ENCODE peak calls at places on chromosomes 7 and 10, in nine cellular contexts. G, F, I, S, P, N, C, M and A are unnamed samples.

GRCh38 chr7:19284596-19285300 is 139.5 kb upstream of the FERD3L start:
- DNase-seq in G (peak), F (peak), I (no peak), S (no peak), P (peak), N (peak), C (no peak), M (no peak), A (no peak)

GRCh38 chr10:11337516-11337915 is 273.9 kb downstream of the USP6NL start:
- DNase-seq in G (no peak), F (no peak), I (no peak), S (no peak), P (no peak), N (no peak), C (no peak), M (no peak), A (no peak)

GRCh38 chr10:113663142-113663541 is 699 bp downstream of the NRAP start:
- DNase-seq in G (no peak), F (no peak), I (peak), S (no peak), P (peak), N (no peak), C (no peak), M (no peak), A (no peak)

GRCh38 chr10:100186253-100186780 is 488 bp upstream of the ERLIN1 start:
- DNase-seq in G (peak), F (peak), I (peak), S (no peak), P (no peak), N (peak), C (peak), M (peak), A (no peak)

GRCh38 chr10:1939016-1939415 is 201.7 kb upstream of the ADARB2 start:
- DNase-seq in G (no peak), F (no peak), I (no peak), S (no peak), P (no peak), N (no peak), C (no peak), M (no peak), A (no peak)

GRCh38 chr10:33381897-33382578 is 47.6 kb upstream of the NRP1 start:
- DNase-seq in G (peak), F (no peak), I (no peak), S (no peak), P (peak), N (peak), C (no peak), M (no peak), A (no peak)

GRCh38 chr10:16417341-16417740 is 19.5 kb upstream of the PTER start:
- DNase-seq in G (no peak), F (no peak), I (no peak), S (no peak), P (no peak), N (no peak), C (no peak), M (no peak), A (no peak)

GRCh38 chr10:7301039-7301768 is 109.6 kb downstream of the SFMBT2 start:
- DNase-seq in G (no peak), F (no peak), I (peak), S (no peak), P (no peak), N (no peak), C (no peak), M (no peak), A (no peak)

GRCh38 chr10:30763933-30764332 is 134.4 kb upstream of the LYZL2 start:
- DNase-seq in G (no peak), F (no peak), I (no peak), S (no peak), P (no peak), N (no peak), C (no peak), M (no peak), A (peak)

GRCh38 chr7:149620961-149621360 is 123.4 kb upstream of the ZNF746 start:
- DNase-seq in G (no peak), F (no peak), I (no peak), S (peak), P (no peak), N (no peak), C (no peak), M (no peak), A (peak)

GRCh38 chr10:27861781-27862180 is 116.2 kb upstream of the MKX start:
- DNase-seq in G (no peak), F (no peak), I (no peak), S (no peak), P (no peak), N (no peak), C (no peak), M (no peak), A (no peak)

GRCh38 chr7:11373546-11374142 is 400.0 kb downstream of the PHF14 start:
- DNase-seq in G (peak), F (peak), I (peak), S (no peak), P (peak), N (peak), C (no peak), M (no peak), A (no peak)

GRCh38 chr10:85547460-85548023 is 819.1 kb downstream of the GRID1 start:
- DNase-seq in G (no peak), F (no peak), I (no peak), S (no peak), P (no peak), N (no peak), C (no peak), M (no peak), A (no peak)

GRCh38 chr7:151062399-151063211 is 3.2 kb downstream of the SLC4A2 start:
- DNase-seq in G (peak), F (no peak), I (peak), S (peak), P (peak), N (peak), C (peak), M (no peak), A (no peak)

GRCh38 chr10:78981257-78981969 is 87.4 kb upstream of the ZMIZ1 start:
- DNase-seq in G (no peak), F (no peak), I (no peak), S (no peak), P (no peak), N (no peak), C (no peak), M (no peak), A (peak)

GRCh38 chr10:112631501-112632410 is 184.7 kb downstream of the VTI1A start:
- DNase-seq in G (peak), F (peak), I (no peak), S (no peak), P (no peak), N (peak), C (no peak), M (no peak), A (no peak)

GRCh38 chr10:98450618-98451017 is 3.9 kb upstream of the HPS1 start:
- DNase-seq in G (no peak), F (no peak), I (no peak), S (no peak), P (no peak), N (no peak), C (no peak), M (no peak), A (no peak)

GRCh38 chr10:112761256-112761655 is 188.8 kb upstream of the TCF7L2 start:
- DNase-seq in G (no peak), F (no peak), I (no peak), S (no peak), P (no peak), N (no peak), C (no peak), M (no peak), A (no peak)

GRCh38 chr10:70887804-70888800 is at the start of gene PCBD1:
- DNase-seq in G (peak), F (peak), I (peak), S (peak), P (peak), N (peak), C (peak), M (peak), A (peak)

GRCh38 chr10:132452651-132453469 is 55.9 kb downstream of the PWWP2B start:
- DNase-seq in G (peak), F (peak), I (peak), S (peak), P (peak), N (peak), C (peak), M (peak), A (peak)

GRCh38 chr10:132452216-132452650 is 55.2 kb downstream of the PWWP2B start:
- DNase-seq in G (no peak), F (no peak), I (no peak), S (peak), P (no peak), N (no peak), C (peak), M (no peak), A (no peak)

GRCh38 chr10:132451506-132452215 is 54.7 kb downstream of the PWWP2B start:
- DNase-seq in G (no peak), F (peak), I (no peak), S (peak), P (no peak), N (no peak), C (peak), M (no peak), A (no peak)

GRCh38 chr10:132454296-132455198 is 57.5 kb downstream of the PWWP2B start:
- DNase-seq in G (no peak), F (no peak), I (no peak), S (no peak), P (no peak), N (no peak), C (peak), M (no peak), A (no peak)

GRCh38 chr10:132453470-132453861 is 56.5 kb downstream of the PWWP2B start:
- DNase-seq in G (no peak), F (no peak), I (no peak), S (no peak), P (no peak), N (no peak), C (no peak), M (no peak), A (no peak)
- TF ChIP-seq CTCF in G (no peak), F (no peak), I (no peak), S (no peak), P (no peak), N (no peak), C (no peak), M (no peak), A (no peak)

GRCh38 chr10:84541289-84541637 is 212.9 kb downstream of the CCSER2 start:
- DNase-seq in G (no peak), F (no peak), I (peak), S (no peak), P (no peak), N (no peak), C (no peak), M (no peak), A (peak)
- H3K4me3 ChIP-seq in G (peak), F (no peak), I (peak), S (no peak), P (peak), N (peak), C (peak), M (no peak), A (no peak)

GRCh38 chr10:24951201-24952145 is 933 bp downstream of the PRTFDC1 start:
- DNase-seq in G (peak), F (no peak), I (peak), S (peak), P (no peak), N (peak), C (peak), M (no peak), A (no peak)

GRCh38 chr10:24950439-24950838 is 2.0 kb downstream of the PRTFDC1 start:
- DNase-seq in G (no peak), F (no peak), I (no peak), S (no peak), P (no peak), N (no peak), C (no peak), M (no peak), A (no peak)

GRCh38 chr10:24953350-24954074 is 1.1 kb upstream of the PRTFDC1 start:
- DNase-seq in G (peak), F (peak), I (no peak), S (no peak), P (peak), N (peak), C (no peak), M (no peak), A (no peak)

GRCh38 chr10:24952701-24953349 is 419 bp upstream of the PRTFDC1 start:
- DNase-seq in G (peak), F (no peak), I (peak), S (peak), P (peak), N (peak), C (peak), M (peak), A (peak)

GRCh38 chr10:24952146-24952700 is at the start of gene PRTFDC1:
- DNase-seq in G (peak), F (no peak), I (peak), S (peak), P (no peak), N (peak), C (peak), M (peak), A (peak)
- TF ChIP-seq CTCF in G (peak), F (peak), I (no peak), S (no peak), P (no peak), N (no peak), C (peak), M (no peak), A (no peak)

GRCh38 chr10:124878457-124878739 is 63.5 kb upstream of the ZRANB1 start:
- DNase-seq in G (no peak), F (no peak), I (no peak), S (no peak), P (no peak), N (no peak), C (no peak), M (no peak), A (no peak)
- H3K4me3 ChIP-seq in G (no peak), F (no peak), I (no peak), S (no peak), P (no peak), N (no peak), C (no peak), M (no peak), A (no peak)

GRCh38 chr10:122827302-122827701 is 18.4 kb downstream of the CUZD1 start:
- DNase-seq in G (no peak), F (no peak), I (no peak), S (no peak), P (no peak), N (no peak), C (no peak), M (no peak), A (no peak)
- TF ChIP-seq CTCF in G (no peak), F (no peak), I (no peak), S (no peak), P (no peak), N (no peak), C (no peak), M (no peak), A (no peak)

GRCh38 chr7:2008936-2009540 is 223.7 kb downstream of the MAD1L1 start:
- DNase-seq in G (no peak), F (no peak), I (no peak), S (peak), P (no peak), N (no peak), C (peak), M (peak), A (no peak)

GRCh38 chr7:2009541-2010001 is 223.2 kb downstream of the MAD1L1 start:
- DNase-seq in G (no peak), F (no peak), I (no peak), S (no peak), P (no peak), N (no peak), C (peak), M (peak), A (no peak)

GRCh38 chr7:2011266-2012043 is 221.3 kb downstream of the MAD1L1 start:
- DNase-seq in G (no peak), F (no peak), I (no peak), S (peak), P (no peak), N (no peak), C (peak), M (no peak), A (no peak)

GRCh38 chr7:2010551-2011265 is 222.0 kb downstream of the MAD1L1 start:
- DNase-seq in G (no peak), F (no peak), I (no peak), S (no peak), P (no peak), N (no peak), C (peak), M (no peak), A (no peak)

DNA sequence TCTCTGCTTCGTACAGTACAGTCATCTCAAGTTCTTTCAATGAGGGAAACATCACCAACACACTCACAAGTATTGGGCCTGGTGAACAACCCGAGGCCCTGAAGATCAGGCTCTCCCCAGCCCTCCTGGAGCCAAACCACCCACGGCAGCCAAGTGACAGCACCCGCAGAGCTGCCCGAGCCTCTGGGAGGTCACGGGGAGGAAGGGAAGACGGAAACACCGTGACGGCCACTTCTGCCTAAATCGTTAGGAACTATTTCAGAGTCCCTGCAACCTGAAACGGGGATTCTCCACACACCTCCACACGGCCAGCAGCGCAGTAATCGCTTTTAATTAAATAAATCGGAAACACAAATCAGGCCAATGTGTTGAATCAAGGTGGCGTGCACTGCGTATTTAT is 222.6 kb downstream of the MAD1L1 start:
- DNase-seq in G (no peak), F (no peak), I (no peak), S (no peak), P (no peak), N (no peak), C (peak), M (no peak), A (no peak)
- H3K4me3 ChIP-seq in G (no peak), F (no peak), I (no peak), S (no peak), P (no peak), N (no peak), C (no peak), M (no peak), A (no peak)

GRCh38 chr7:3650844-3651243 is 349.8 kb downstream of the SDK1 start:
- DNase-seq in G (peak), F (peak), I (no peak), S (no peak), P (peak), N (peak), C (no peak), M (no peak), A (no peak)

GRCh38 chr7:3648276-3648675 is 347.2 kb downstream of the SDK1 start:
- DNase-seq in G (peak), F (peak), I (no peak), S (no peak), P (peak), N (peak), C (no peak), M (no peak), A (no peak)

GRCh38 chr7:3655635-3656034 is 354.6 kb downstream of the SDK1 start:
- DNase-seq in G (no peak), F (no peak), I (no peak), S (no peak), P (no peak), N (no peak), C (no peak), M (no peak), A (no peak)

GRCh38 chr7:3649250-3649649 is 348.2 kb downstream of the SDK1 start:
- DNase-seq in G (peak), F (peak), I (peak), S (no peak), P (no peak), N (peak), C (no peak), M (no peak), A (no peak)

GRCh38 chr7:3649678-3650445 is 348.8 kb downstream of the SDK1 start:
- DNase-seq in G (peak), F (no peak), I (no peak), S (no peak), P (peak), N (peak), C (no peak), M (no peak), A (no peak)
- TF ChIP-seq CTCF in G (no peak), F (no peak), I (no peak), S (no peak), P (no peak), N (no peak), C (no peak), M (no peak), A (no peak)

DNA sequence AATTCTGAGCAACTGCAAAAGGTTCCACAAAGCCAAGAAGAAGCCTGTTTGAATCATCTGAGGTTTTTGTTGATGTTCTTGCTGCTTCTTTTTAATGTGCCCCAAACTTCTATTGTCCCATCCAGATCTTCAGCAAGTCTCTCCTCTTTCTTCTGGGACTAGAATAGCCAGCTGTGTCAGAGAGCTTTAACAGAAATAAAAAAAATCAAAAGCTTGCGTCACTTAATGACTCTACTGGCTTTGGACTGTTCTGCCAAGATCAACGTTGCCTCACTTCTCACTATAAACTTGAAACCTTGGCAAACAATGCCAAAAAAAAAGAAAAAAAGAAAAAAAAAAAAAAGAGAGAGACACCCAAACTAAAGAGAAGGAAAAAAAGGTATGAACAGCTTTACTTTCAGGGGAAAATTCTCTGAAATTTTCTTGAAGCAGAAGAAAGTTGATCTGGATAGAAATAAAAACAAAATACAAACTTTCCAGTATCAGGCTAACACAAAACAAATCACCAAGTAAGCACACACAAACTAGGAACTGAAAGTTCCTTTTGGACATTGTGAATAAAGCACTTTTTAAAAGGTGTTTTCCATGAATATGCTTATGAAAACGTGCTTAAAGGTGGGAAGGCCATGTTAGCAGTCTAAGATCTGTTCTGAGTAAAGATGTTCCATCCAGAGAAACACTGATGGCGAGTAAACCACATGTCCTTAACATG is 14.8 kb downstream of the USP54 start:
- DNase-seq in G (peak), F (peak), I (peak), S (no peak), P (peak), N (peak), C (no peak), M (peak), A (peak)
- H3K4me3 ChIP-seq in G (no peak), F (no peak), I (no peak), S (no peak), P (no peak), N (no peak), C (no peak), M (peak), A (no peak)